ENCODE peak calls at places on chromosomes 7 and 10, in seven cellular contexts. V is HTR-8/SVneo; F is SK-N-SH; H is NCI-H460; Q is aorta; L is activated T-helper 9 cell treated with anti-CD3 and anti-CD28 coated beads, Interleukin-2, amount 50 U/mL, for 16 hours; U is activated CD8-positive, alpha-beta memory T cell treated with anti-CD3 and anti-CD28 coated beads for 48 hours. X is an unnamed sample.

GRCh38 chr10:91758303-91759146 is 39.7 kb upstream of the TNKS2 start:
- DNase-seq in V (peak), F (peak), H (peak), Q (no peak), L (no peak), U (no peak), X (no peak)

GRCh38 chr10:110629680-110630191 is 14.4 kb upstream of the RBM20 start:
- DNase-seq in V (no peak), F (no peak), H (no peak), Q (no peak), L (no peak), U (no peak), X (no peak)

GRCh38 chr10:16352146-16352545 is 84.7 kb upstream of the PTER start:
- DNase-seq in V (no peak), F (no peak), H (no peak), Q (no peak), L (no peak), U (no peak), X (no peak)

GRCh38 chr7:29156798-29157461 is 10.6 kb upstream of the CPVL start:
- DNase-seq in V (no peak), F (peak), H (no peak), Q (no peak), L (no peak), U (no peak), X (no peak)

GRCh38 chr7:18829518-18830252 is 287.8 kb downstream of the TWIST1 start:
- DNase-seq in V (peak), F (peak), H (no peak), Q (no peak), L (no peak), U (no peak), X (no peak)

GRCh38 chr10:98033515-98033914 is 3.1 kb upstream of the CRTAC1 start:
- DNase-seq in V (no peak), F (no peak), H (no peak), Q (no peak), L (no peak), U (no peak), X (no peak)

GRCh38 chr10:88473989-88474883 is 108.9 kb downstream of the RNLS start:
- DNase-seq in V (no peak), F (no peak), H (no peak), Q (no peak), L (no peak), U (no peak), X (peak)

GRCh38 chr10:132465193-132465888 is 68.3 kb downstream of the PWWP2B start:
- DNase-seq in V (no peak), F (no peak), H (no peak), Q (peak), L (no peak), U (no peak), X (no peak)

GRCh38 chr7:963236-964078 is 9.0 kb upstream of the ADAP1 start:
- DNase-seq in V (no peak), F (peak), H (no peak), Q (peak), L (no peak), U (no peak), X (peak)

GRCh38 chr7:117857718-117858117 is 15.5 kb downstream of the CTTNBP2 start:
- DNase-seq in V (no peak), F (no peak), H (no peak), Q (no peak), L (no peak), U (no peak), X (no peak)

GRCh38 chr7:149729586-149729982 is 43.8 kb downstream of the ZNF467 start:
- DNase-seq in V (no peak), F (no peak), H (no peak), Q (no peak), L (no peak), U (no peak), X (peak)

GRCh38 chr7:30476401-30477145 is 2.0 kb downstream of the NOD1 start:
- DNase-seq in V (no peak), F (no peak), H (no peak), Q (no peak), L (no peak), U (no peak), X (no peak)

GRCh38 chr10:124943301-124944092 is 1.6 kb downstream of the ZRANB1 start:
- DNase-seq in V (no peak), F (no peak), H (peak), Q (no peak), L (no peak), U (no peak), X (no peak)

GRCh38 chr7:116227678-116228239 is 17.4 kb downstream of the TES start:
- DNase-seq in V (no peak), F (peak), H (no peak), Q (no peak), L (no peak), U (no peak), X (no peak)

GRCh38 chr10:77147871-77148270 is 489.7 kb downstream of the KCNMA1 start:
- DNase-seq in V (no peak), F (no peak), H (no peak), Q (no peak), L (no peak), U (no peak), X (no peak)

GRCh38 chr10:24360286-24361127 is 151.6 kb downstream of the KIAA1217 start:
- DNase-seq in V (peak), F (peak), H (peak), Q (peak), L (no peak), U (no peak), X (no peak)

GRCh38 chr10:28984431-28984830 is 304.4 kb upstream of the LYZL1 start:
- DNase-seq in V (peak), F (no peak), H (peak), Q (peak), L (no peak), U (no peak), X (peak)

GRCh38 chr7:112421666-112422486 is 28.4 kb upstream of the IFRD1 start:
- DNase-seq in V (no peak), F (no peak), H (no peak), Q (no peak), L (no peak), U (no peak), X (no peak)

GRCh38 chr7:121605297-121605640 is 209.2 kb upstream of the FAM3C start:
- DNase-seq in V (no peak), F (no peak), H (no peak), Q (no peak), L (no peak), U (no peak), X (no peak)

GRCh38 chr7:30148951-30149459 is 14.2 kb downstream of the MTURN start:
- DNase-seq in V (no peak), F (no peak), H (no peak), Q (no peak), L (no peak), U (no peak), X (peak)

GRCh38 chr7:17043012-17043877 is 161.5 kb upstream of the AGR3 start:
- DNase-seq in V (no peak), F (no peak), H (peak), Q (no peak), L (no peak), U (no peak), X (no peak)

GRCh38 chr7:138755331-138755747 is 42.5 kb upstream of the TMEM213 start:
- DNase-seq in V (no peak), F (peak), H (no peak), Q (no peak), L (no peak), U (no peak), X (no peak)

GRCh38 chr7:96179341-96179740 is 142.6 kb downstream of the SLC25A13 start:
- DNase-seq in V (no peak), F (no peak), H (no peak), Q (no peak), L (no peak), U (no peak), X (no peak)

GRCh38 chr10:118412132-118412531 is 70.0 kb upstream of the FAM204A start:
- DNase-seq in V (no peak), F (no peak), H (no peak), Q (no peak), L (no peak), U (no peak), X (no peak)

GRCh38 chr10:78433722-78434535 is 400.3 kb downstream of the RPS24 start:
- DNase-seq in V (no peak), F (peak), H (no peak), Q (no peak), L (no peak), U (no peak), X (no peak)

GRCh38 chr7:104816537-104816936 is 197.5 kb upstream of the KMT2E start:
- DNase-seq in V (no peak), F (no peak), H (no peak), Q (no peak), L (no peak), U (no peak), X (no peak)

GRCh38 chr10:103708627-103709288 is 146.6 kb downstream of the SH3PXD2A start:
- DNase-seq in V (no peak), F (peak), H (no peak), Q (no peak), L (no peak), U (no peak), X (no peak)

GRCh38 chr7:129574487-129574886 is 37.0 kb upstream of the NRF1 start:
- DNase-seq in V (peak), F (no peak), H (no peak), Q (no peak), L (no peak), U (no peak), X (no peak)

GRCh38 chr10:44517635-44518034 is 132.7 kb upstream of the CXCL12 start:
- DNase-seq in V (no peak), F (peak), H (no peak), Q (no peak), L (no peak), U (no peak), X (no peak)

GRCh38 chr7:125934539-125934938 is 1004.9 kb upstream of the POT1 start:
- DNase-seq in V (no peak), F (no peak), H (no peak), Q (no peak), L (no peak), U (no peak), X (no peak)

GRCh38 chr10:77162697-77163096 is 474.9 kb downstream of the KCNMA1 start:
- DNase-seq in V (no peak), F (no peak), H (no peak), Q (no peak), L (no peak), U (no peak), X (no peak)

GRCh38 chr10:34584164-34584563 is 230.9 kb downstream of the PARD3 start:
- DNase-seq in V (no peak), F (no peak), H (no peak), Q (no peak), L (no peak), U (no peak), X (no peak)

GRCh38 chr10:44752451-44753441 is 158.4 kb upstream of the TMEM72 start:
- DNase-seq in V (peak), F (no peak), H (no peak), Q (no peak), L (no peak), U (no peak), X (no peak)

GRCh38 chr10:12975266-12975665 is 26.2 kb downstream of the CCDC3 start:
- DNase-seq in V (no peak), F (no peak), H (no peak), Q (no peak), L (no peak), U (no peak), X (no peak)

X was measured in upper lobe of right lung.